ENCODE peak calls at places on chromosomes 6 and 20, in nine cellular contexts. X is gastrocnemius medialis; W is H7; U is neuronal stem cell; D is kidney; H is CD8-positive, alpha-beta memory T cell; K is endothelial cell of umbilical vein; Q is cardiac fibroblast; G is astrocyte of the spinal cord. R is an unnamed sample.

GRCh38 chr20:17885544-17885943 is 83.0 kb downstream of the SNX5 start:
- DNase-seq in X (no peak), W (no peak), U (no peak), D (no peak), H (no peak), K (no peak), Q (peak), G (no peak), R (peak)

GRCh38 chr20:50789968-50790650 is 4.8 kb upstream of the BCAS4 start:
- DNase-seq in X (no peak), W (no peak), U (no peak), D (peak), H (no peak), K (no peak), Q (no peak), G (no peak), R (no peak)

GRCh38 chr6:150940951-150941350 is 75.4 kb downstream of the MTHFD1L start:
- DNase-seq in X (no peak), W (no peak), U (no peak), D (no peak), H (no peak), K (peak), Q (no peak), G (peak), R (peak)

GRCh38 chr20:63706027-63706695 is 1.6 kb downstream of the ARFRP1 start:
- DNase-seq in X (no peak), W (no peak), U (no peak), D (no peak), H (no peak), K (no peak), Q (no peak), G (no peak), R (peak)

GRCh38 chr6:88223298-88223697 is 57.2 kb upstream of the CNR1 start:
- DNase-seq in X (no peak), W (no peak), U (no peak), D (no peak), H (no peak), K (no peak), Q (no peak), G (no peak), R (no peak)

GRCh38 chr6:35497571-35498406 is 910 bp upstream of the TEAD3 start:
- DNase-seq in X (no peak), W (peak), U (peak), D (peak), H (peak), K (peak), Q (peak), G (peak), R (peak)

GRCh38 chr6:36724514-36725385 is 27.1 kb downstream of the RAB44 start:
- DNase-seq in X (peak), W (peak), U (no peak), D (no peak), H (no peak), K (peak), Q (peak), G (peak), R (peak)

GRCh38 chr6:100726741-100727140 is 154.4 kb downstream of the ASCC3 start:
- DNase-seq in X (no peak), W (no peak), U (no peak), D (no peak), H (no peak), K (no peak), Q (peak), G (peak), R (no peak)

GRCh38 chr20:46348231-46348803 is 40.0 kb upstream of the CDH22 start:
- DNase-seq in X (no peak), W (peak), U (peak), D (peak), H (no peak), K (no peak), Q (peak), G (peak), R (no peak)

GRCh38 chr20:4854502-4854901 is 132.8 kb downstream of the PRND start:
- DNase-seq in X (no peak), W (no peak), U (no peak), D (no peak), H (no peak), K (no peak), Q (no peak), G (no peak), R (peak)

GRCh38 chr6:170040906-170041305 is 250.0 kb downstream of the DLL1 start:
- DNase-seq in X (peak), W (no peak), U (no peak), D (peak), H (no peak), K (no peak), Q (no peak), G (no peak), R (no peak)

GRCh38 chr20:23653400-23653938 is 15.7 kb upstream of the CST3 start:
- DNase-seq in X (no peak), W (no peak), U (no peak), D (no peak), H (no peak), K (no peak), Q (no peak), G (no peak), R (no peak)

GRCh38 chr6:146955570-146955969 is 248.6 kb upstream of the STXBP5 start:
- DNase-seq in X (no peak), W (no peak), U (no peak), D (no peak), H (no peak), K (no peak), Q (no peak), G (no peak), R (no peak)

DNA sequence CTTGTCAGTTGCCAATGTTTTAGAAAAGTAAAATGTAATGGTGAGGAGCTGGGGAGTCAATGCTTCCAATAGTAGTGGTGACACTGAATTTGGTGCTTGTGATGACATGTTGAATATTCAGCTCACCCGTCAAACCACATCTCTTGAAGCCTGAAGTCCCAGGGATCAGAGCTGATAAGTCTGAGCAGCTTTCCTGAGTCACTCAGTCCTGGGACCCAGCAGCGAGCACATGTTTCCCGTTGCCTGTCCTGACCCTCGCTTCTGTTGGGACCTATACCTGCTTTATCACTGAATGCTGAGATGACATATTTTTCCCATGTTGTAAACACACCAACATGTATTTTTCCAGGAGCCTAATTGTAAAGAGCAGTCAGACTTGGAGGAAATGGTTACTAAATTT is 693.6 kb downstream of the QKI start:
- DNase-seq in X (peak), W (no peak), U (no peak), D (no peak), H (no peak), K (no peak), Q (no peak), G (no peak), R (no peak)
- H3K4me3 ChIP-seq in X (peak), W (no peak), U (no peak), D (no peak), H (no peak), K (no peak), Q (no peak), G (no peak), R (no peak)

GRCh38 chr20:38673261-38673660 is 51.0 kb upstream of the SLC32A1 start:
- DNase-seq in X (no peak), W (no peak), U (no peak), D (no peak), H (no peak), K (no peak), Q (no peak), G (no peak), R (no peak)
- H3K4me3 ChIP-seq in X (no peak), W (peak), U (peak), D (no peak), H (peak), K (peak), Q (no peak), G (no peak), R (no peak)

DNA sequence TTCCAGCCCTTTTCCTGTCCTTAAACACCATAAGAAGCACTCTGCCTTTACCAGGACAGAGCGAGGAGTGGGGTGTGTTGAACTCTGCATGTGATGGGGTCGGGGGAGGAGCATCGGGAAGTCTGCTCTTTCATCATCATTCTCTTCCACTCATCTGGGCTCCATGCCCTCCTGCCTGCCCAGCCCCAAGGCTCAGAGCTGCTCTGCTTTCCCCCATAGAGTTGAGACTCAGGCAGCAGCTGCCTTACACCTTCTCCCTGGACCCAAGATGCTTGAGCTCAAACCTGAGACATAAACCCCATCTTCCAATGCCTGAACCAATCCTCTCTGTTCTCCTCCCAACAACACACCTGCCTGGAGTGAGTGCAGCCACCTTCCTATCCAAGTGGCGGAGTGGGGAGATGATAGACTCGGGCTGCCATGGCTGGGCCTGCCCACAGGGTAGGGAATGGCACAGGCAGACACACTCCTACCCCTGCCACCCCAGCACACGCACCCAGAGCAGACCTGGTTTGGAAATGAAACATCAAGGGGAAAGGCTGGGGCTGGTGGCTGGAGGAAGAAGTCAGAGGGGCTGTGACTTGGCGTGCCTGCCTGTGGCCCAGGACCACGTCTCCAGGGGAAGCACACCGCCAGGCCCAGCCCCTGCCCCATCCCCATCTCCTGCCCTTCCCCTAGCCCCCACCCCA is 28.4 kb downstream of the TFEB start:
- DNase-seq in X (peak), W (peak), U (no peak), D (peak), H (no peak), K (no peak), Q (peak), G (peak), R (peak)
- H3K4me3 ChIP-seq in X (no peak), W (no peak), U (no peak), D (no peak), H (no peak), K (no peak), Q (no peak), G (no peak), R (no peak)

GRCh38 chr6:163021054-163021453 is 293.3 kb downstream of the PACRG start:
- DNase-seq in X (no peak), W (no peak), U (no peak), D (no peak), H (no peak), K (no peak), Q (no peak), G (no peak), R (no peak)

GRCh38 chr6:163023700-163024099 is 295.9 kb downstream of the PACRG start:
- DNase-seq in X (no peak), W (no peak), U (no peak), D (no peak), H (no peak), K (no peak), Q (no peak), G (no peak), R (no peak)
- H3K4me3 ChIP-seq in X (no peak), W (no peak), U (no peak), D (no peak), H (no peak), K (no peak), Q (no peak), G (no peak), R (no peak)

DNA sequence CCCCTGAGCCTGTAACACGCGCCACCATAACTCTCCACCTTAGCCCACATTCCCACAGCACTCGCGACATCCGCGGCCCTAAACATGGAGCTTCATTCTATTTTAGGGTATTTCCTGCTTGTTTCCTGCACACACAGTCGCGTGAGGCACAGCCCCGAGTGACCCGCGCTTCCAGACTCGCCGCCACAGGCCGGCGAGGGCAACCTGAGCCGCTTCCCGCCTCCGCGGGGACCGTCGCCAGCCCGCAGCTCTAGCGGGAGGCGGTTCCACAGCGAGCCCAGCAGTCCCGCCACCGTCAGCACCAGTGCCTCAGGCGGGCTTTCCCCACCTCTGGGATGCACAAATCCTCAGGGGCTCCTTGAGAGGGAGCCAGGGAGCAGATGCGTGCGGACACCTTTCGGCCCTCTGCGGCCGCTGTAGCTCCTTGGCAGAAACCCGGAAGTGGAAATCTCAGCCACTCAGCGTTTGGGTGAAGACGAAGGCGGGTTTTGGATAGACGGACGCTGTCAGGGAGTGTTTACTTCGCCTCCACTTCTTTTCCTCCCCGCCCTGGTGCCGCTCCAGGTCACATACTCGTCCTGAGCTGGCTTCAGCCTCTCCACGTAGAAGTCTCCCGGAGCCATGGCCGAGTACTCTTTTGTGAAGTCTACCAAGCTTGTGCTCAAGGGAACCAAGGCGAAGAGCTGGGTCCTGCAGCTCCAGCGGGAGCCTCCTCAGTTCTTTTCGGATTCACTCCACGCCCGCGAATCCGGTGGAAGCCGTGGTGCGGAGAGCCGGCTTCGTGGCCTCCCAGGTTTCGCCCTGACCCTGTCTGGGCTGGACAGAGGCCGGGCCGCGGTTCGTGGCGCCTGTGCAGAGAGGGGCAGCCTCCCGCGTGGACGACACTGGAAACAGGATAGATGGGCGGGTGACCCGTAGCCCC is 2177.4 kb upstream of the DEFB115 start:
- DNase-seq in X (no peak), W (no peak), U (no peak), D (peak), H (no peak), K (no peak), Q (peak), G (no peak), R (no peak)
- H3K4me3 ChIP-seq in X (no peak), W (no peak), U (no peak), D (no peak), H (no peak), K (no peak), Q (peak), G (no peak), R (no peak)

GRCh38 chr20:2109425-2110210 is 8.0 kb downstream of the STK35 start:
- DNase-seq in X (peak), W (no peak), U (no peak), D (peak), H (no peak), K (no peak), Q (peak), G (peak), R (peak)
- H3K4me3 ChIP-seq in X (no peak), W (no peak), U (no peak), D (peak), H (no peak), K (no peak), Q (no peak), G (no peak), R (no peak)

DNA sequence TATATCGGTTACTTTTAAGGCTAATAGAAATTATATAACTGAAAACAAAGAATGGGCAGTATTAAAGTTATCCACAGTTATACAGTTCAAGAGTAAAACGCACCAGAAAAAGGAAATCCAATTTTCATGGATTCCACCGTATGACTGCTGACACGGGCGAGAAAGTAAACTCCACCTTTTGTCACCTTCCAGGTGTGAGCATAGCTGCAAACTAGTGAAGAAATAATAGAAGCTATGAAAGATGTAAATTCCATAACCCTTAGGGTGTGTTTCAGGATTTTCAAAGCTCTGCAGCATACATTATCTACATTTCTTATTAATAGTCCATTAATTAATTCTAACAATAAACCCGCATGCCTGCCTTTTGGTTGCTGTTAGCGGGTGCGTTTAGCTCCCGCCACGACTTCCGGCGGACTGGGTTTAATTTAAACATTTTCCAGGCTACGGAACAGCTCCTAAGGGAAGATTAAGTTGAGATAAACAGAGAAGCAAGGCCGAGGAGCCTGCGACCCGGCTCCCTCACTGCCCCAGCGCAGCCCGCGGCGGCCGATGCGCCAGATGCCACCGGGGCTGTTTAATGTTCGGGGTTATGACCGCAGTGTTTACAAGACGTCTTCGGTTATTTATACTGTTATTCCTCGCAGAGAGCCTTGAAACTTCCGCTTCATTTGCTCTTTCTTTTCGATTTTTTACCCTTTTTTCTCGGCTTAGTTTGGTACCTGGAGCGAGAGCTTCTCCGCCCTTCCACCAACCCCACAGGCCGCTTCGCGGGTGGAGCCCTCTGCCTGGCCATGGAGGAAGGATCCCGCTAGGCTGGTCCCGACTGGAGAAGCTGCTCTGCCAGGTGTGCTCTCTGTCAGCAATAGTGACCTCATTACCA is 3.8 kb downstream of the TCF21 start:
- DNase-seq in X (no peak), W (peak), U (no peak), D (no peak), H (no peak), K (no peak), Q (peak), G (peak), R (no peak)
- H3K4me3 ChIP-seq in X (no peak), W (peak), U (no peak), D (peak), H (no peak), K (no peak), Q (peak), G (no peak), R (no peak)